ENCODE peak calls at places on chromosomes 13 and 19, in nine cellular contexts. One of them, this sample, is unnamed.

GRCh38 chr19:8377598-8377997 is 12.6 kb upstream of the RAB11B start:
- DNase-seq in tibial nerve: no peak
- DNase-seq in stomach: no peak
- DNase-seq in lower leg skin: no peak
- DNase-seq in body of pancreas: no peak
- DNase-seq in gastrocnemius medialis: no peak
- DNase-seq in transverse colon: no peak
- DNase-seq in esophagus squamous epithelium: no peak
- DNase-seq in IMR-90: no peak
- DNase-seq in this sample: no peak

GRCh38 chr13:29362849-29363604 is 232.5 kb downstream of the SLC7A1 start:
- DNase-seq in gastrocnemius medialis: no peak
- DNase-seq in tibial nerve: no peak
- DNase-seq in transverse colon: peak
- DNase-seq in stomach: peak
- DNase-seq in lower leg skin: no peak
- DNase-seq in esophagus squamous epithelium: no peak
- DNase-seq in body of pancreas: peak
- DNase-seq in IMR-90: peak
- DNase-seq in this sample: peak

GRCh38 chr19:9295411-9295849 is 14.2 kb downstream of the ZNF699 start:
- DNase-seq in transverse colon: no peak
- DNase-seq in stomach: no peak
- DNase-seq in IMR-90: no peak
- DNase-seq in tibial nerve: no peak
- DNase-seq in gastrocnemius medialis: no peak
- DNase-seq in body of pancreas: no peak
- DNase-seq in esophagus squamous epithelium: no peak
- DNase-seq in lower leg skin: no peak
- DNase-seq in this sample: no peak

GRCh38 chr19:13883665-13884064 is 6.7 kb downstream of the NANOS3 start:
- DNase-seq in body of pancreas: no peak
- DNase-seq in IMR-90: no peak
- DNase-seq in esophagus squamous epithelium: no peak
- DNase-seq in transverse colon: no peak
- DNase-seq in stomach: no peak
- DNase-seq in tibial nerve: no peak
- DNase-seq in gastrocnemius medialis: no peak
- DNase-seq in lower leg skin: no peak
- DNase-seq in this sample: no peak

GRCh38 chr19:44657211-44657921 is 13.7 kb downstream of the PVR start:
- DNase-seq in IMR-90: peak
- DNase-seq in stomach: peak
- DNase-seq in lower leg skin: no peak
- DNase-seq in body of pancreas: peak
- DNase-seq in tibial nerve: peak
- DNase-seq in esophagus squamous epithelium: no peak
- DNase-seq in transverse colon: peak
- DNase-seq in gastrocnemius medialis: no peak
- DNase-seq in this sample: peak

GRCh38 chr13:28492527-28493367 is 2.2 kb downstream of the FLT1 start:
- DNase-seq in transverse colon: no peak
- DNase-seq in body of pancreas: no peak
- DNase-seq in IMR-90: no peak
- DNase-seq in stomach: no peak
- DNase-seq in lower leg skin: no peak
- DNase-seq in tibial nerve: no peak
- DNase-seq in gastrocnemius medialis: no peak
- DNase-seq in esophagus squamous epithelium: no peak
- DNase-seq in this sample: no peak

GRCh38 chr13:59354665-59355064 is 809.1 kb downstream of the DIAPH3 start:
- DNase-seq in lower leg skin: no peak
- DNase-seq in stomach: no peak
- DNase-seq in body of pancreas: no peak
- DNase-seq in transverse colon: no peak
- DNase-seq in esophagus squamous epithelium: no peak
- DNase-seq in IMR-90: no peak
- DNase-seq in gastrocnemius medialis: no peak
- DNase-seq in tibial nerve: no peak
- DNase-seq in this sample: no peak

GRCh38 chr19:45865269-45865948 is 1.3 kb downstream of the FOXA3 start:
- DNase-seq in stomach: peak
- DNase-seq in transverse colon: peak
- DNase-seq in lower leg skin: no peak
- DNase-seq in esophagus squamous epithelium: no peak
- DNase-seq in tibial nerve: no peak
- DNase-seq in body of pancreas: peak
- DNase-seq in gastrocnemius medialis: no peak
- DNase-seq in IMR-90: no peak
- DNase-seq in this sample: no peak

GRCh38 chr13:78830508-78830907 is 171.6 kb upstream of the OBI1 start:
- DNase-seq in lower leg skin: no peak
- DNase-seq in tibial nerve: no peak
- DNase-seq in stomach: no peak
- DNase-seq in transverse colon: no peak
- DNase-seq in body of pancreas: no peak
- DNase-seq in gastrocnemius medialis: no peak
- DNase-seq in IMR-90: no peak
- DNase-seq in esophagus squamous epithelium: no peak
- DNase-seq in this sample: no peak

GRCh38 chr13:97434417-97435296 is 688 bp downstream of the RAP2A start:
- DNase-seq in body of pancreas: peak
- DNase-seq in tibial nerve: peak
- DNase-seq in lower leg skin: peak
- DNase-seq in esophagus squamous epithelium: peak
- DNase-seq in stomach: peak
- DNase-seq in transverse colon: peak
- DNase-seq in IMR-90: peak
- DNase-seq in gastrocnemius medialis: peak
- DNase-seq in this sample: peak

GRCh38 chr13:72760189-72760588 is 21.5 kb downstream of the DIS3 start:
- DNase-seq in body of pancreas: no peak
- DNase-seq in IMR-90: no peak
- DNase-seq in lower leg skin: no peak
- DNase-seq in tibial nerve: no peak
- DNase-seq in gastrocnemius medialis: no peak
- DNase-seq in stomach: no peak
- DNase-seq in transverse colon: no peak
- DNase-seq in esophagus squamous epithelium: no peak
- DNase-seq in this sample: no peak

GRCh38 chr19:54452626-54453025 is 3.6 kb downstream of the LENG8 start:
- DNase-seq in stomach: no peak
- DNase-seq in tibial nerve: no peak
- DNase-seq in esophagus squamous epithelium: no peak
- DNase-seq in lower leg skin: no peak
- DNase-seq in IMR-90: no peak
- DNase-seq in body of pancreas: no peak
- DNase-seq in gastrocnemius medialis: no peak
- DNase-seq in transverse colon: no peak
- DNase-seq in this sample: no peak

GRCh38 chr19:30666301-30666803 is 294.2 kb downstream of the ZNF536 start:
- DNase-seq in stomach: peak
- DNase-seq in tibial nerve: no peak
- DNase-seq in IMR-90: peak
- DNase-seq in esophagus squamous epithelium: no peak
- DNase-seq in gastrocnemius medialis: no peak
- DNase-seq in body of pancreas: peak
- DNase-seq in transverse colon: peak
- DNase-seq in lower leg skin: no peak
- DNase-seq in this sample: peak

GRCh38 chr13:73521291-73521626 is 462.5 kb downstream of the KLF5 start:
- DNase-seq in lower leg skin: no peak
- DNase-seq in transverse colon: no peak
- DNase-seq in gastrocnemius medialis: no peak
- DNase-seq in body of pancreas: no peak
- DNase-seq in esophagus squamous epithelium: no peak
- DNase-seq in IMR-90: no peak
- DNase-seq in tibial nerve: no peak
- DNase-seq in stomach: no peak
- DNase-seq in this sample: no peak

GRCh38 chr13:72050251-72050650 is 183.2 kb upstream of the DACH1 start:
- DNase-seq in gastrocnemius medialis: no peak
- DNase-seq in stomach: no peak
- DNase-seq in tibial nerve: no peak
- DNase-seq in body of pancreas: no peak
- DNase-seq in lower leg skin: no peak
- DNase-seq in transverse colon: no peak
- DNase-seq in IMR-90: no peak
- DNase-seq in esophagus squamous epithelium: no peak
- DNase-seq in this sample: no peak

GRCh38 chr13:113367020-113367560 is 3.2 kb upstream of the GRTP1 start:
- DNase-seq in tibial nerve: no peak
- DNase-seq in stomach: peak
- DNase-seq in transverse colon: no peak
- DNase-seq in body of pancreas: no peak
- DNase-seq in gastrocnemius medialis: no peak
- DNase-seq in esophagus squamous epithelium: no peak
- DNase-seq in IMR-90: no peak
- DNase-seq in lower leg skin: no peak
- DNase-seq in this sample: no peak

GRCh38 chr19:16066611-16067104 is 9.6 kb upstream of the TPM4 start:
- DNase-seq in transverse colon: peak
- DNase-seq in stomach: peak
- DNase-seq in IMR-90: peak
- DNase-seq in body of pancreas: no peak
- DNase-seq in lower leg skin: no peak
- DNase-seq in gastrocnemius medialis: no peak
- DNase-seq in esophagus squamous epithelium: no peak
- DNase-seq in tibial nerve: no peak
- DNase-seq in this sample: no peak

GRCh38 chr13:62093984-62094383 is 678.3 kb upstream of the PCDH20 start:
- DNase-seq in lower leg skin: no peak
- DNase-seq in esophagus squamous epithelium: no peak
- DNase-seq in stomach: no peak
- DNase-seq in IMR-90: no peak
- DNase-seq in transverse colon: no peak
- DNase-seq in gastrocnemius medialis: no peak
- DNase-seq in tibial nerve: no peak
- DNase-seq in body of pancreas: no peak
- DNase-seq in this sample: no peak
- TF ChIP-seq POLR2A in lower leg skin: no peak
- TF ChIP-seq POLR2A in esophagus squamous epithelium: no peak
- TF ChIP-seq POLR2A in stomach: no peak
- TF ChIP-seq POLR2A in IMR-90: no peak
- TF ChIP-seq POLR2A in transverse colon: no peak
- TF ChIP-seq POLR2A in gastrocnemius medialis: no peak
- TF ChIP-seq POLR2A in tibial nerve: no peak
- TF ChIP-seq POLR2A in body of pancreas: no peak
- TF ChIP-seq POLR2A in this sample: no peak

DNA sequence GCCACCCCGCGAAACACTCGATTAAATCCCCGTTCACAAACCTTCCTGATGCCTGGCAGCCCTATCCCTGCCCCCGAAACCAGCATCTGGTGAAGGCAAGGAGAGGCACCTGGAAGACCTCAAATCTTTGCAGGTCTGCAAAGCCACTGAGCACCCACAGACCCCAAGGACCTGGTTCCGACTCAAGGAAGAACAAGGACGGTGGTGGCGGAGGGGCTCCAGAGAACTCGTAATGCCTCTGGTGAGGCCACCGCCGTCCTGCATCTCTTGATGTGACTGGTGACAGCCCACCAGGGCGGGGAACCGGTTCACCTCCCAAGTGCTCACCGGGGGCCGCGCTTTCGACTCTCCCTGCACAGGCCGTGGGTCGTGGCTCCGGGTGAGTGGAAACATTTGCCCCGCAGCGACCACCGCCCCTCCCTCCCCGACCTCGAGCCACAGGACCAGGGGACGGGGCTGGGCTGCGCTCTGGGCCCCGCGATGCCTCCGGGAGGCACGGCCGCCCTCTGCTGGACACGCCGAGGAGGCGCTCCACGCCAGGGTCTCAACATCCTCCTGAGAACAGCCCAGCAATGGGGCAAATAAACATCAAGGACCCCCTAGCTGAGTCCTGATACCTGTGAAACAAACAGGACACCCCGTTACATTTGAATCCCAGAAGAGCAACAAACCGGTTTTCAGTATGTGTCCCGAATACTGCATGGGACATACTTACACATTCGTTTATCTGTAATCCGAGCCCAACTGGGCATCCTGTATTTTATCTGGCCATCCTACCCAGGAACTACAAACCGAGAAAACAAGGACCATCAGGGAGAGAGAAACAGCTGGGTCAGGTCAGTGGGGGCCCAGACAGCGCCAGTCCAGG is 3.9 kb upstream of the PLPP2 start:
- DNase-seq in stomach: peak
- DNase-seq in gastrocnemius medialis: no peak
- DNase-seq in IMR-90: peak
- DNase-seq in lower leg skin: no peak
- DNase-seq in tibial nerve: no peak
- DNase-seq in esophagus squamous epithelium: no peak
- DNase-seq in transverse colon: peak
- DNase-seq in body of pancreas: peak
- DNase-seq in this sample: peak
- TF ChIP-seq CTCF in stomach: peak
- TF ChIP-seq CTCF in gastrocnemius medialis: peak
- TF ChIP-seq CTCF in IMR-90: peak
- TF ChIP-seq CTCF in lower leg skin: no peak
- TF ChIP-seq CTCF in tibial nerve: peak
- TF ChIP-seq CTCF in esophagus squamous epithelium: peak
- TF ChIP-seq CTCF in transverse colon: peak
- TF ChIP-seq CTCF in body of pancreas: peak
- TF ChIP-seq CTCF in this sample: peak

GRCh38 chr19:50658438-50659317 is 9.4 kb downstream of the C19orf81 start:
- DNase-seq in transverse colon: peak
- DNase-seq in body of pancreas: peak
- DNase-seq in gastrocnemius medialis: no peak
- DNase-seq in esophagus squamous epithelium: no peak
- DNase-seq in tibial nerve: no peak
- DNase-seq in stomach: peak
- DNase-seq in lower leg skin: peak
- DNase-seq in IMR-90: peak
- DNase-seq in this sample: peak
- TF ChIP-seq POLR2A in transverse colon: no peak
- TF ChIP-seq POLR2A in body of pancreas: peak
- TF ChIP-seq POLR2A in gastrocnemius medialis: no peak
- TF ChIP-seq POLR2A in esophagus squamous epithelium: peak
- TF ChIP-seq POLR2A in tibial nerve: peak
- TF ChIP-seq POLR2A in stomach: no peak
- TF ChIP-seq POLR2A in lower leg skin: no peak
- TF ChIP-seq POLR2A in IMR-90: no peak
- TF ChIP-seq POLR2A in this sample: peak

DNA sequence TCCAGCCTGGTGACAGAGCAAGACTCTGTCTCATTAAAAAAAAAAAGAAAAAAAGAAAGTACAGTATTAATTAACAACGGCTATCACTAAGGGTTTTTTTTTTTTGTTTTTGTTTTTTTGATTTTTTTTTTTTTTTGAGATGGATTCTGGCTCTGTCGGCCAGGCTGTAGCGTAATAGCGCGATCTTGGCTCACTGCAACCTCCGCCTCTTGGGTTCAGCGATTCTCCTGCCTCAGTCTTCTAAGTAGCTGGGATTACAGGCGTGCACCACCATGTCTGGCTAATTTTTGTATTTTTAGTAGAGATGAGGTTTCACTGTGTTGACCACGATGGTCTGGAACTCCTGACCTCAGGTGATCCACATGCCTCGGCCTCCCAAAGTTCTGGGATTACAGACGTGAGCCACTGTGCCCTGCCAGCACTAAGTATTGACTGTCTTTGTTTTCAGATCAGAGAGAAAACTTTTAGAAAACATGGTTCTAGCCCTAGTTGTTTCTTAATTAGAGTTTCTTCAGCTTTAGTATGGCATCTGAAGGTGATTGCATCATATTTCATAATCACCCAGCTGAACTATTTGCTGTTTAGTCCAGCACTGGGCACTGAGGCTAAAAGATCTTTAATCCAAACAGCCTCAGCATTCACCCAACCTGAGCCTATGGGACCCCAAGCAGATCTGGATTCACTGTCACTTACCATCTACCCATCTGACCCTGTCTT is 2.7 kb upstream of the GATAD2A start:
- DNase-seq in body of pancreas: no peak
- DNase-seq in transverse colon: no peak
- DNase-seq in gastrocnemius medialis: no peak
- DNase-seq in IMR-90: no peak
- DNase-seq in stomach: no peak
- DNase-seq in tibial nerve: no peak
- DNase-seq in esophagus squamous epithelium: no peak
- DNase-seq in lower leg skin: no peak
- DNase-seq in this sample: no peak
- TF ChIP-seq CTCF in body of pancreas: no peak
- TF ChIP-seq CTCF in transverse colon: no peak
- TF ChIP-seq CTCF in gastrocnemius medialis: no peak
- TF ChIP-seq CTCF in IMR-90: no peak
- TF ChIP-seq CTCF in stomach: no peak
- TF ChIP-seq CTCF in tibial nerve: no peak
- TF ChIP-seq CTCF in esophagus squamous epithelium: no peak
- TF ChIP-seq CTCF in lower leg skin: no peak
- TF ChIP-seq CTCF in this sample: no peak

This sample was measured in adrenal gland.